ENCODE peak calls at places on chromosomes 11 and 22, in seven cellular contexts. L is fibroblast of lung, C is astrocyte, V is dorsolateral prefrontal cortex, X is endodermal cell, H is right atrium auricular region, W is mucosa of descending colon. R is an unnamed sample.
A peak's percentile ranks its signal among the peaks of the same experiment; 100 is the strongest.

GRCh38 chr11:79081441-79082124 is 359.2 kb downstream of the TENM4 start:
- DNase-seq in L (no peak), C (peak; percentile 89), V (peak; percentile 52), X (no peak), H (no peak), W (no peak), R (no peak)

GRCh38 chr11:120537996-120538395 is 26.4 kb downstream of the GRIK4 start:
- DNase-seq in L (no peak), C (no peak), V (no peak), X (no peak), H (no peak), W (no peak), R (no peak)

GRCh38 chr22:19207902-19208283 is 29.4 kb upstream of the SLC25A1 start:
- DNase-seq in L (no peak), C (no peak), V (no peak), X (no peak), H (no peak), W (no peak), R (no peak)

GRCh38 chr22:46058591-46059519 is 81.9 kb upstream of the WNT7B start:
- DNase-seq in L (no peak), C (peak; percentile 39), V (peak; percentile 46), X (peak; percentile 32), H (no peak), W (no peak), R (no peak)

GRCh38 chr11:96424693-96425092 is 34.9 kb downstream of the JRKL start:
- DNase-seq in L (peak; percentile 24), C (peak; percentile 58), V (no peak), X (no peak), H (no peak), W (no peak), R (no peak)

GRCh38 chr11:5226732-5227327 is at the start of gene HBB:
- DNase-seq in L (no peak), C (no peak), V (no peak), X (no peak), H (no peak), W (no peak), R (no peak)

GRCh38 chr11:19774329-19774728 is 61.7 kb downstream of the NAV2 start:
- DNase-seq in L (no peak), C (no peak), V (no peak), X (no peak), H (no peak), W (no peak), R (no peak)

GRCh38 chr22:22721681-22722309 is 77.4 kb downstream of the GGTLC2 start:
- DNase-seq in L (peak; percentile 84), C (peak; percentile 32), V (no peak), X (no peak), H (no peak), W (no peak), R (no peak)

GRCh38 chr11:123451183-123451907 is 21.3 kb downstream of the GRAMD1B start:
- DNase-seq in L (no peak), C (no peak), V (no peak), X (no peak), H (no peak), W (no peak), R (no peak)

GRCh38 chr11:105315287-105315686 is 175.7 kb upstream of the CARD18 start:
- DNase-seq in L (no peak), C (no peak), V (no peak), X (no peak), H (no peak), W (no peak), R (no peak)
- TF ChIP-seq CTCF in L (no peak), C (no peak), V (no peak), X (peak; percentile 53), H (no peak), W (no peak), R (no peak)

DNA sequence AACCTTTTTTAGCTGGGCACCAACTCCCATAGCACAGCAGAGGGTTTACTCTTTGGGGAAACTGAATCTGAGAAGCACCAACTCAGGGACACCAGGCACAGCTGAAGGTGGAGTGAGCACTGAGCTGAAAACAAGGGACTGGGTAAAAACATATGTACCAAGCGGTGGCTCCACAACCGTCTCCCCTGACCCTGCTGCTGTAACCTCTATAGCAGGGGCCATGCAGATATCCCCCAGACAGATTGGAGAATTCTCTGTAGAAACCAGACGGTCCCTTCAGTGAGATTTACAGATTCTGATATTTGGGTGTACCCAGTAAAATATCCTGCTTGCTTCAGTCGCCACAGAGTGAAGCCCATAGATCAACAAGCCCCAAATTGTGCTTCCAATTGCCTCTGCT is 4.3 kb upstream of the SNX32 start:
- DNase-seq in L (no peak), C (no peak), V (no peak), X (no peak), H (no peak), W (no peak), R (no peak)
- TF ChIP-seq CTCF in L (no peak), C (no peak), V (no peak), X (no peak), H (no peak), W (no peak), R (no peak)

GRCh38 chr11:101390539-101390938 is 193.3 kb downstream of the TRPC6 start:
- DNase-seq in L (peak; percentile 35), C (no peak), V (no peak), X (no peak), H (no peak), W (no peak), R (no peak)
- TF ChIP-seq CTCF in L (peak; percentile 41), C (no peak), V (no peak), X (peak; percentile 60), H (no peak), W (no peak), R (peak; percentile 22)

GRCh38 chr11:47187723-47188122 is 1.5 kb upstream of the PACSIN3 start:
- DNase-seq in L (no peak), C (peak; percentile 2), V (no peak), X (no peak), H (no peak), W (no peak), R (no peak)

GRCh38 chr11:47184711-47185304 is 1.4 kb downstream of the PACSIN3 start:
- DNase-seq in L (peak; percentile 40), C (no peak), V (peak; percentile 88), X (no peak), H (no peak), W (no peak), R (no peak)

GRCh38 chr11:47185305-47186075 is 744 bp downstream of the PACSIN3 start:
- DNase-seq in L (peak; percentile 72), C (no peak), V (no peak), X (peak; percentile 95), H (no peak), W (no peak), R (peak; percentile 30)

GRCh38 chr11:47186937-47187681 is 875 bp upstream of the PACSIN3 start:
- DNase-seq in L (peak; percentile 49), C (peak; percentile 30), V (peak; percentile 54), X (peak; percentile 82), H (no peak), W (peak; percentile 43), R (peak; percentile 45)

GRCh38 chr11:47186076-47186936 is at the start of gene PACSIN3:
- DNase-seq in L (peak; percentile 28), C (no peak), V (no peak), X (peak; percentile 87), H (no peak), W (no peak), R (peak; percentile 63)
- TF ChIP-seq CTCF in L (no peak), C (no peak), V (no peak), X (peak; percentile 16), H (no peak), W (no peak), R (no peak)

DNA sequence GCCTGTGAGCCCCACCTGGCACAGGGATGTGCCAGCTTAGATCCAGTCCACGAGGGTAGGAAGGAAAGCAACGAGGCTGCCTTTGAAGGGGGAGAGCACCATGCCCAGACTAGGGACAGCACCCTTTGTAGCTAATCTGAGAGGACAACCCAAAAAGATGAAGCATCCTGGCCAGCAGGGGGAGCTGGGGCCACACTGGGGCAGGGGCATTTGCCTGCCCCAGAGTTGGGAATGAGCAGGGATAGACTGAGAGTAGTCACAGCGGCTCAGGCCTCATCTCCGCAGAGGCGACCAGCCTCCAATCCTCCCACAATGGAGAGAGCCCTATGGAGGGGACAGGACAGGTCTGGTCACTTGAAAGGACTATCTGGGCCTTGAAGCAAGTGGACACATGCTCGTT is 16.4 kb downstream of the LMO1 start:
- DNase-seq in L (no peak), C (no peak), V (no peak), X (peak; percentile 76), H (no peak), W (peak; percentile 40), R (no peak)
- TF ChIP-seq CTCF in L (peak; percentile 47), C (peak; percentile 14), V (peak; percentile 18), X (peak; percentile 76), H (no peak), W (peak; percentile 19), R (peak; percentile 53)

DNA sequence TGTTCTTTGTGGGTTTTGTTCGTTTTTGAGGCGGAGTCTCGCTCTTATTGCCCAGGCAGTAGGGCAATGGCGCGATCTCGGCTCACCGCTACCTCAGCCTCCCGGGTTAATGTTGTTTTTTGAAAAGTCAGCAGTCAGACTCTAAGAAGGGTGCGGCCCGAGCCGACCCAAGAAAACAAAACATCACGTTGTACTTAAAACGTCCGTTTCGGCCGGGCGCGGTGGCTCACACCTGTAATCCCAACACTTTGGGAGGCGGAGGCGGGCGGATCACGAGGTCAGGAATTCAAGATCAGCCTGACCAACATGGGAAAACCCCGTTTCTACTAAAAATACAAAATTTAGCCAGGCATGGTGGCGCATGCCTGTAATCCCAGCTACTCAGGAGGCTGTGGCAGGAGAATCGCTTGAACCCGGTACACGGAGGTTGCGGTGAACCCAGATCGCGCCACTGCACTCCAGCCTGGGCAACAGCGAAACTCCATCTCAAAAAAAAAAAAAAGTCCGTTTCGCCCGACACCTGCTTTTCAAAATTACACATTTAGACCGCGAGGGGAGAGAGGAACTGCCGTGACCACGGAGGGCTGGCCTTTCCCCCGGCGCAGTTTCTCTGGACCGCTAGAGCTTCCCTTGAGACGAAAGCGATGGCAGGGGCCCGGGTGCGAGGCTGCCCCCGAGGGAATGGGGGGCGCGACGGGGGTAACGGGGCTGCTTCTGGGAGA is 636 bp downstream of the CD59 start:
- DNase-seq in L (no peak), C (no peak), V (no peak), X (peak; percentile 62), H (no peak), W (peak; percentile 64), R (no peak)
- TF ChIP-seq CTCF in L (no peak), C (no peak), V (no peak), X (peak; percentile 38), H (no peak), W (no peak), R (no peak)

GRCh38 chr22:31951201-31952093 is 7.1 kb downstream of the YWHAH start:
- DNase-seq in L (no peak), C (no peak), V (no peak), X (no peak), H (no peak), W (no peak), R (no peak)

GRCh38 chr22:31953251-31953650 is 8.9 kb downstream of the YWHAH start:
- DNase-seq in L (no peak), C (no peak), V (no peak), X (no peak), H (no peak), W (no peak), R (no peak)

GRCh38 chr22:31952094-31952401 is 7.7 kb downstream of the YWHAH start:
- DNase-seq in L (no peak), C (no peak), V (no peak), X (no peak), H (no peak), W (no peak), R (no peak)

GRCh38 chr22:31950226-31950625 is 5.9 kb downstream of the YWHAH start:
- DNase-seq in L (no peak), C (no peak), V (no peak), X (no peak), H (no peak), W (no peak), R (no peak)

GRCh38 chr22:31952459-31952858 is 8.1 kb downstream of the YWHAH start:
- DNase-seq in L (peak; percentile 92), C (peak; percentile 92), V (no peak), X (no peak), H (no peak), W (no peak), R (no peak)
- TF ChIP-seq CTCF in L (no peak), C (no peak), V (no peak), X (no peak), H (no peak), W (no peak), R (no peak)